ENCODE peak calls at places on chromosomes 12 and 14, in nine cellular contexts. D is HS-27A; Q is NCI-H2107; O is NCI-H2081; W is NCI-H2171; E is NCI-H1417 treated with DMSO at 0.1 percent for 48 hours; S is CD8-positive, alpha-beta memory T cell; G is H54; U is glutamatergic neuron. V is an unnamed sample.

GRCh38 chr12:46891306-46891705 is 65.5 kb upstream of the SLC38A4 start:
- DNase-seq in D (no peak), Q (no peak), O (no peak), W (no peak), E (no peak), S (no peak), G (no peak), U (no peak), V (no peak)

GRCh38 chr12:12612403-12612802 is 727 bp downstream of the CREBL2 start:
- DNase-seq in D (no peak), Q (no peak), O (peak; percentile 38), W (no peak), E (no peak), S (peak; percentile 3), G (peak; percentile 49), U (no peak), V (peak; percentile 46)

GRCh38 chr14:104084251-104085002 is 1.1 kb upstream of the ASPG start:
- DNase-seq in D (no peak), Q (no peak), O (no peak), W (no peak), E (no peak), S (no peak), G (no peak), U (no peak), V (peak; percentile 20)

GRCh38 chr12:52903855-52904508 is 894 bp downstream of the KRT8 start:
- DNase-seq in D (no peak), Q (peak; percentile 52), O (peak; percentile 54), W (peak; percentile 79), E (no peak), S (peak; percentile 13), G (no peak), U (peak; percentile 67), V (peak; percentile 81)

GRCh38 chr12:94109154-94109553 is 39.2 kb upstream of the PLXNC1 start:
- DNase-seq in D (no peak), Q (no peak), O (no peak), W (no peak), E (no peak), S (no peak), G (no peak), U (no peak), V (peak; percentile 21)

GRCh38 chr14:33871394-33871793 is 79.5 kb downstream of the EGLN3 start:
- DNase-seq in D (no peak), Q (no peak), O (no peak), W (no peak), E (no peak), S (no peak), G (no peak), U (no peak), V (no peak)

GRCh38 chr14:87013583-87013982 is 979.4 kb downstream of the GALC start:
- DNase-seq in D (no peak), Q (no peak), O (no peak), W (no peak), E (no peak), S (no peak), G (no peak), U (no peak), V (no peak)

GRCh38 chr12:18158774-18159557 is 69.0 kb upstream of the RERGL start:
- DNase-seq in D (no peak), Q (no peak), O (peak; percentile 11), W (peak; percentile 6), E (no peak), S (peak; percentile 2), G (no peak), U (peak; percentile 18), V (peak; percentile 5)

GRCh38 chr12:93336344-93336743 is 41.4 kb upstream of the NUDT4 start:
- DNase-seq in D (no peak), Q (no peak), O (no peak), W (no peak), E (no peak), S (no peak), G (no peak), U (no peak), V (no peak)

GRCh38 chr12:108193922-108194321 is 64.8 kb downstream of the WSCD2 start:
- DNase-seq in D (no peak), Q (no peak), O (peak; percentile 26), W (no peak), E (no peak), S (peak; percentile 9), G (peak; percentile 44), U (peak; percentile 53), V (peak; percentile 71)

GRCh38 chr12:96120359-96121100 is 73.6 kb upstream of the ELK3 start:
- DNase-seq in D (no peak), Q (no peak), O (no peak), W (no peak), E (no peak), S (no peak), G (no peak), U (no peak), V (peak; percentile 64)

GRCh38 chr14:33682746-33683145 is 268.1 kb downstream of the EGLN3 start:
- DNase-seq in D (peak; percentile 68), Q (no peak), O (no peak), W (no peak), E (no peak), S (no peak), G (no peak), U (no peak), V (no peak)

GRCh38 chr12:131818821-131819585 is 9.2 kb upstream of the MMP17 start:
- DNase-seq in D (no peak), Q (no peak), O (no peak), W (no peak), E (no peak), S (no peak), G (no peak), U (no peak), V (no peak)

GRCh38 chr14:22841769-22842168 is 5.4 kb downstream of the MMP14 start:
- DNase-seq in D (no peak), Q (no peak), O (no peak), W (no peak), E (no peak), S (no peak), G (no peak), U (no peak), V (peak; percentile 7)

GRCh38 chr12:76259071-76259470 is 89.1 kb downstream of the BBS10 start:
- DNase-seq in D (no peak), Q (no peak), O (no peak), W (no peak), E (no peak), S (no peak), G (no peak), U (no peak), V (no peak)

GRCh38 chr12:96305665-96306064 is 94.6 kb downstream of the CDK17 start:
- DNase-seq in D (no peak), Q (no peak), O (no peak), W (no peak), E (no peak), S (no peak), G (no peak), U (no peak), V (no peak)

GRCh38 chr14:39376671-39377403 is 55.4 kb downstream of the FBXO33 start:
- DNase-seq in D (peak; percentile 12), Q (no peak), O (no peak), W (no peak), E (no peak), S (no peak), G (no peak), U (no peak), V (no peak)

GRCh38 chr12:50597200-50598195 is 92.7 kb downstream of the DIP2B start:
- DNase-seq in D (no peak), Q (no peak), O (no peak), W (no peak), E (no peak), S (peak; percentile 1), G (peak; percentile 82), U (no peak), V (peak; percentile 82)

V was measured in GM13977.